ENCODE peak calls at places on chromosomes 3 and 15, in eight cellular contexts. One of them, this sample, is unnamed. For H3K27me3, the result is how much of the 10 kb centered on the place peaks cover.

GRCh38 chr15:89389841-89390603 is 55.4 kb upstream of the POLG start:
- DNase-seq in IMR-90: no peak
- DNase-seq in vagina: no peak
- DNase-seq in CD8-positive, alpha-beta memory T cell: no peak
- DNase-seq in uterus: no peak
- DNase-seq in Peyer's patch: no peak
- DNase-seq in fibroblast of lung: no peak
- DNase-seq in GM06990: no peak
- DNase-seq in this sample: no peak

GRCh38 chr3:106263556-106263955 is 394.7 kb upstream of the CBLB start:
- DNase-seq in IMR-90: no peak
- DNase-seq in vagina: no peak
- DNase-seq in CD8-positive, alpha-beta memory T cell: no peak
- DNase-seq in uterus: no peak
- DNase-seq in Peyer's patch: no peak
- DNase-seq in fibroblast of lung: no peak
- DNase-seq in GM06990: no peak
- DNase-seq in this sample: no peak

GRCh38 chr3:173986861-173987410 is 589.4 kb downstream of the NLGN1 start:
- DNase-seq in IMR-90: no peak
- DNase-seq in vagina: no peak
- DNase-seq in CD8-positive, alpha-beta memory T cell: no peak
- DNase-seq in uterus: no peak
- DNase-seq in Peyer's patch: no peak
- DNase-seq in fibroblast of lung: no peak
- DNase-seq in GM06990: no peak
- DNase-seq in this sample: no peak

GRCh38 chr3:11780341-11780740 is 66.3 kb downstream of the TAMM41 start:
- DNase-seq in IMR-90: no peak
- DNase-seq in vagina: no peak
- DNase-seq in CD8-positive, alpha-beta memory T cell: no peak
- DNase-seq in uterus: no peak
- DNase-seq in Peyer's patch: no peak
- DNase-seq in fibroblast of lung: no peak
- DNase-seq in GM06990: no peak
- DNase-seq in this sample: no peak

GRCh38 chr15:77759896-77760592 is 127.3 kb upstream of the LINGO1 start:
- DNase-seq in IMR-90: no peak
- DNase-seq in vagina: no peak
- DNase-seq in CD8-positive, alpha-beta memory T cell: no peak
- DNase-seq in uterus: no peak
- DNase-seq in Peyer's patch: no peak
- DNase-seq in fibroblast of lung: no peak
- DNase-seq in GM06990: no peak
- DNase-seq in this sample: no peak

GRCh38 chr15:91224750-91225380 is 124.8 kb downstream of the SV2B start:
- DNase-seq in IMR-90: peak
- DNase-seq in vagina: no peak
- DNase-seq in CD8-positive, alpha-beta memory T cell: no peak
- DNase-seq in uterus: no peak
- DNase-seq in Peyer's patch: no peak
- DNase-seq in fibroblast of lung: peak
- DNase-seq in GM06990: no peak
- DNase-seq in this sample: peak

GRCh38 chr3:87199621-87200020 is 27.5 kb upstream of the CHMP2B start:
- DNase-seq in IMR-90: no peak
- DNase-seq in vagina: no peak
- DNase-seq in CD8-positive, alpha-beta memory T cell: no peak
- DNase-seq in uterus: no peak
- DNase-seq in Peyer's patch: no peak
- DNase-seq in fibroblast of lung: no peak
- DNase-seq in GM06990: no peak
- DNase-seq in this sample: no peak

GRCh38 chr3:42601898-42602581 is 1.6 kb downstream of the NKTR start:
- DNase-seq in IMR-90: peak
- DNase-seq in vagina: no peak
- DNase-seq in CD8-positive, alpha-beta memory T cell: peak
- DNase-seq in uterus: no peak
- DNase-seq in Peyer's patch: no peak
- DNase-seq in fibroblast of lung: peak
- DNase-seq in GM06990: no peak
- DNase-seq in this sample: no peak

GRCh38 chr15:75167588-75168076 is 34.0 kb upstream of the C15orf39 start:
- DNase-seq in IMR-90: peak
- DNase-seq in vagina: no peak
- DNase-seq in CD8-positive, alpha-beta memory T cell: no peak
- DNase-seq in uterus: no peak
- DNase-seq in Peyer's patch: no peak
- DNase-seq in fibroblast of lung: peak
- DNase-seq in GM06990: no peak
- DNase-seq in this sample: no peak

GRCh38 chr3:114380233-114380645 is 86.4 kb downstream of the TIGIT start:
- DNase-seq in IMR-90: peak
- DNase-seq in vagina: no peak
- DNase-seq in CD8-positive, alpha-beta memory T cell: no peak
- DNase-seq in uterus: peak
- DNase-seq in Peyer's patch: peak
- DNase-seq in fibroblast of lung: peak
- DNase-seq in GM06990: no peak
- DNase-seq in this sample: peak

GRCh38 chr15:70670680-70671079 is 92.7 kb downstream of the UACA start:
- DNase-seq in IMR-90: no peak
- DNase-seq in vagina: no peak
- DNase-seq in CD8-positive, alpha-beta memory T cell: no peak
- DNase-seq in uterus: no peak
- DNase-seq in Peyer's patch: no peak
- DNase-seq in fibroblast of lung: peak
- DNase-seq in GM06990: no peak
- DNase-seq in this sample: no peak

GRCh38 chr15:66117841-66118240 is 135.7 kb downstream of the MEGF11 start:
- DNase-seq in IMR-90: no peak
- DNase-seq in vagina: no peak
- DNase-seq in CD8-positive, alpha-beta memory T cell: no peak
- DNase-seq in uterus: no peak
- DNase-seq in Peyer's patch: no peak
- DNase-seq in fibroblast of lung: no peak
- DNase-seq in GM06990: no peak
- DNase-seq in this sample: no peak

GRCh38 chr15:66112388-66112787 is 141.2 kb downstream of the MEGF11 start:
- DNase-seq in IMR-90: no peak
- DNase-seq in vagina: no peak
- DNase-seq in CD8-positive, alpha-beta memory T cell: no peak
- DNase-seq in uterus: no peak
- DNase-seq in Peyer's patch: no peak
- DNase-seq in fibroblast of lung: no peak
- DNase-seq in GM06990: no peak
- DNase-seq in this sample: no peak

GRCh38 chr15:66110788-66111187 is 142.8 kb downstream of the MEGF11 start:
- DNase-seq in IMR-90: no peak
- DNase-seq in vagina: no peak
- DNase-seq in CD8-positive, alpha-beta memory T cell: no peak
- DNase-seq in uterus: no peak
- DNase-seq in Peyer's patch: no peak
- DNase-seq in fibroblast of lung: no peak
- DNase-seq in GM06990: no peak
- DNase-seq in this sample: no peak

GRCh38 chr15:66115568-66116206 is 137.9 kb downstream of the MEGF11 start:
- DNase-seq in IMR-90: no peak
- DNase-seq in vagina: no peak
- DNase-seq in CD8-positive, alpha-beta memory T cell: peak
- DNase-seq in uterus: no peak
- DNase-seq in Peyer's patch: peak
- DNase-seq in fibroblast of lung: no peak
- DNase-seq in GM06990: no peak
- DNase-seq in this sample: no peak

GRCh38 chr15:66114863-66115425 is 138.6 kb downstream of the MEGF11 start:
- DNase-seq in IMR-90: no peak
- DNase-seq in vagina: no peak
- DNase-seq in CD8-positive, alpha-beta memory T cell: no peak
- DNase-seq in uterus: no peak
- DNase-seq in Peyer's patch: no peak
- DNase-seq in fibroblast of lung: no peak
- DNase-seq in GM06990: no peak
- DNase-seq in this sample: no peak
- H3K27me3 ChIP-seq in IMR-90: under half
- H3K27me3 ChIP-seq in vagina: under half
- H3K27me3 ChIP-seq in CD8-positive, alpha-beta memory T cell: under half
- H3K27me3 ChIP-seq in uterus: under half
- H3K27me3 ChIP-seq in Peyer's patch: under half
- H3K27me3 ChIP-seq in fibroblast of lung: under half
- H3K27me3 ChIP-seq in GM06990: under half
- H3K27me3 ChIP-seq in this sample: under half

GRCh38 chr3:129593595-129594339 is 12.7 kb downstream of the PLXND1 start:
- DNase-seq in IMR-90: no peak
- DNase-seq in vagina: no peak
- DNase-seq in CD8-positive, alpha-beta memory T cell: peak
- DNase-seq in uterus: no peak
- DNase-seq in Peyer's patch: peak
- DNase-seq in fibroblast of lung: peak
- DNase-seq in GM06990: no peak
- DNase-seq in this sample: no peak

GRCh38 chr3:129592362-129593150 is 13.9 kb downstream of the PLXND1 start:
- DNase-seq in IMR-90: no peak
- DNase-seq in vagina: no peak
- DNase-seq in CD8-positive, alpha-beta memory T cell: no peak
- DNase-seq in uterus: peak
- DNase-seq in Peyer's patch: peak
- DNase-seq in fibroblast of lung: peak
- DNase-seq in GM06990: no peak
- DNase-seq in this sample: peak

GRCh38 chr3:129593230-129593594 is 13.3 kb downstream of the PLXND1 start:
- DNase-seq in IMR-90: no peak
- DNase-seq in vagina: no peak
- DNase-seq in CD8-positive, alpha-beta memory T cell: no peak
- DNase-seq in uterus: no peak
- DNase-seq in Peyer's patch: no peak
- DNase-seq in fibroblast of lung: no peak
- DNase-seq in GM06990: no peak
- DNase-seq in this sample: no peak

GRCh38 chr3:129594907-129595390 is 11.5 kb downstream of the PLXND1 start:
- DNase-seq in IMR-90: no peak
- DNase-seq in vagina: no peak
- DNase-seq in CD8-positive, alpha-beta memory T cell: no peak
- DNase-seq in uterus: no peak
- DNase-seq in Peyer's patch: no peak
- DNase-seq in fibroblast of lung: no peak
- DNase-seq in GM06990: no peak
- DNase-seq in this sample: no peak

GRCh38 chr3:129591932-129592331 is 14.5 kb downstream of the PLXND1 start:
- DNase-seq in IMR-90: no peak
- DNase-seq in vagina: no peak
- DNase-seq in CD8-positive, alpha-beta memory T cell: no peak
- DNase-seq in uterus: no peak
- DNase-seq in Peyer's patch: no peak
- DNase-seq in fibroblast of lung: no peak
- DNase-seq in GM06990: no peak
- DNase-seq in this sample: no peak
- H3K27me3 ChIP-seq in IMR-90: under half
- H3K27me3 ChIP-seq in vagina: under half
- H3K27me3 ChIP-seq in CD8-positive, alpha-beta memory T cell: under half
- H3K27me3 ChIP-seq in uterus: under half
- H3K27me3 ChIP-seq in Peyer's patch: under half
- H3K27me3 ChIP-seq in fibroblast of lung: under half
- H3K27me3 ChIP-seq in GM06990: under half
- H3K27me3 ChIP-seq in this sample: under half

DNA sequence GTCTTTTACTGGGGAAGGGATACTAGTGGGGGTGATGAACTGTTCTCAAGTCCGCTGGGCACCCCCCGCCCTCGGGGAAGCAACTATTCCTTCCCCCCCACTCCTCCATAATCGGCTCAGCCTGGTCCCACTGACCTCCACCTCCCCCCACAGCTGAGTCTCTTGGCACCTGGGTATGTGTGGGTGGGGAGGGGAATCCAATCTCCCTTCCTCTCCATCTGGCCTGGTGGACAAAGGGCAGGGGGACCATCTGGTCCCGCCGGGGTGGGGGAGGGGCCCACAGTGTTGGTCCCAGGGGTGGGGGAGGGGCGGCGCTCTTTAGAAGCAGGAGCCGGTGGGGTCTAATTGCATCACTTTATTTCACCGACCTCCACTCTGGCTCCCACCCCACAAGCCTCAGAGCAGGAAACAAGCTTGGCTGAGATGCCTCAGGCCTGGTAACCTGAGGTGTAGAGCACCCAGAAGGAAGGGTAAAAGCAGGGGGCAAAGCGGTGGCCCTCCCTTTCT is 974 bp upstream of the PCBP4 start:
- DNase-seq in IMR-90: peak
- DNase-seq in vagina: no peak
- DNase-seq in CD8-positive, alpha-beta memory T cell: no peak
- DNase-seq in uterus: peak
- DNase-seq in Peyer's patch: no peak
- DNase-seq in fibroblast of lung: no peak
- DNase-seq in GM06990: no peak
- DNase-seq in this sample: peak
- H3K27me3 ChIP-seq in IMR-90: under half
- H3K27me3 ChIP-seq in vagina: under half
- H3K27me3 ChIP-seq in CD8-positive, alpha-beta memory T cell: under half
- H3K27me3 ChIP-seq in uterus: under half
- H3K27me3 ChIP-seq in Peyer's patch: under half
- H3K27me3 ChIP-seq in fibroblast of lung: under half
- H3K27me3 ChIP-seq in GM06990: under half
- H3K27me3 ChIP-seq in this sample: under half

DNA sequence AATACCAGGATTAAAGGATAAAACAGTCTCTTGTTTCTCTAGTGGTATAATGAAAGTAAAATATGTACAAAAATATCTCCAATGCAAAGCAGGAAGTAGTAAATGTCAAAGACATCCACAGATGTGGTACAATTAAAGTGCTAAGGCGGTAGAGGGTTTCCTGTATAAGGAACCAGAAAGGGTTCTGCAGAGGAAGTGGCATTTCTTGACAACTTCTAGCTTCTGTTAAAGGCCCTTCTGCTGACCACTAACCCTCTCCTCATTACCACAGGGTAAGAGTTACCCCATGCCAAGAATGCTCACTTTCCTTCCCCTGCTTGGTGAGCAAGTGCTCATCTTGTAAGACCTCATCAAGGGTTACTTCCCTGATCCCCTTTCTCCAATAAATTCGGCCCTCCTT is 883.6 kb upstream of the NR2F2 start:
- DNase-seq in IMR-90: no peak
- DNase-seq in vagina: no peak
- DNase-seq in CD8-positive, alpha-beta memory T cell: peak
- DNase-seq in uterus: no peak
- DNase-seq in Peyer's patch: no peak
- DNase-seq in fibroblast of lung: no peak
- DNase-seq in GM06990: peak
- DNase-seq in this sample: no peak
- H3K27me3 ChIP-seq in IMR-90: under half
- H3K27me3 ChIP-seq in vagina: under half
- H3K27me3 ChIP-seq in CD8-positive, alpha-beta memory T cell: under half
- H3K27me3 ChIP-seq in uterus: under half
- H3K27me3 ChIP-seq in Peyer's patch: under half
- H3K27me3 ChIP-seq in fibroblast of lung: under half
- H3K27me3 ChIP-seq in GM06990: under half
- H3K27me3 ChIP-seq in this sample: under half

GRCh38 chr3:4036046-4036445 is 236.8 kb downstream of the LRRN1 start:
- DNase-seq in IMR-90: no peak
- DNase-seq in vagina: no peak
- DNase-seq in CD8-positive, alpha-beta memory T cell: no peak
- DNase-seq in uterus: no peak
- DNase-seq in Peyer's patch: no peak
- DNase-seq in fibroblast of lung: no peak
- DNase-seq in GM06990: no peak
- DNase-seq in this sample: no peak
- H3K27me3 ChIP-seq in IMR-90: under half
- H3K27me3 ChIP-seq in vagina: under half
- H3K27me3 ChIP-seq in CD8-positive, alpha-beta memory T cell: under half
- H3K27me3 ChIP-seq in uterus: under half
- H3K27me3 ChIP-seq in Peyer's patch: under half
- H3K27me3 ChIP-seq in fibroblast of lung: under half
- H3K27me3 ChIP-seq in GM06990: under half
- H3K27me3 ChIP-seq in this sample: under half

GRCh38 chr3:138694287-138695007 is 85.9 kb downstream of the FAIM start:
- DNase-seq in IMR-90: peak
- DNase-seq in vagina: no peak
- DNase-seq in CD8-positive, alpha-beta memory T cell: no peak
- DNase-seq in uterus: no peak
- DNase-seq in Peyer's patch: no peak
- DNase-seq in fibroblast of lung: peak
- DNase-seq in GM06990: no peak
- DNase-seq in this sample: no peak
- H3K27me3 ChIP-seq in IMR-90: under half
- H3K27me3 ChIP-seq in vagina: under half
- H3K27me3 ChIP-seq in CD8-positive, alpha-beta memory T cell: under half
- H3K27me3 ChIP-seq in uterus: under half
- H3K27me3 ChIP-seq in Peyer's patch: under half
- H3K27me3 ChIP-seq in fibroblast of lung: under half
- H3K27me3 ChIP-seq in GM06990: under half
- H3K27me3 ChIP-seq in this sample: under half